ENCODE peak calls at places on chromosomes 5 and 9, in six cellular contexts. M is HEK293T; F is fibroblast of the conjunctiva; G is NCI-H1417 treated with DMSO at 0.1 percent for 48 hours; Q is NCI-H1092; S is activated naive CD4-positive, alpha-beta T cell treated with anti-CD3 and anti-CD28 coated beads, Interleukin-2, amount 50 U/mL, for 72 hours. V is an unnamed sample.

GRCh38 chr9:81058776-81059175 is 630.6 kb downstream of the TLE1 start:
- DNase-seq in M (no peak), Q (no peak), F (no peak), G (no peak), S (no peak), V (no peak)

GRCh38 chr9:128947423-128948310 is at the start of the genes DOLK and NUP188:
- DNase-seq in S (peak), Q (peak), M (peak), F (peak), G (peak), V (peak)

GRCh38 chr9:130825051-130825651 is 9.9 kb upstream of the ABL1 start:
- DNase-seq in G (no peak), F (peak), S (no peak), M (peak), Q (no peak), V (no peak)

GRCh38 chr5:104375345-104375744 is 812.8 kb upstream of the NUDT12 start:
- DNase-seq in F (no peak), G (no peak), Q (no peak), M (no peak), S (no peak), V (no peak)

GRCh38 chr5:151825445-151825844 is 53.7 kb downstream of the G3BP1 start:
- DNase-seq in M (peak), S (peak), G (peak), Q (no peak), F (peak), V (peak)

GRCh38 chr5:150278046-150278760 is 11.4 kb downstream of the CAMK2A start:
- DNase-seq in G (no peak), S (no peak), F (no peak), M (no peak), Q (no peak), V (no peak)

GRCh38 chr9:105993051-105993854 is 298.9 kb downstream of the TMEM38B start:
- DNase-seq in G (no peak), S (no peak), F (no peak), Q (no peak), M (no peak), V (no peak)

GRCh38 chr9:133972041-133972970 is 19.8 kb downstream of the VAV2 start:
- DNase-seq in M (no peak), F (no peak), S (no peak), G (no peak), Q (no peak), V (no peak)

GRCh38 chr5:102700126-102700851 is 54.8 kb upstream of the PAM start:
- DNase-seq in Q (no peak), S (no peak), M (no peak), F (no peak), G (no peak), V (no peak)

V was measured in dermis blood vessel endothelial cell.